ENCODE peak calls at places on chromosomes 12 and 14, in nine cellular contexts. U is cardiac fibroblast, P is heart left ventricle, S is pancreas, R is MM.1S, M is psoas muscle, Q is ovary, V is GM06990, W is BJ. G is an unnamed sample.

GRCh38 chr12:18375583-18375982 is 114.3 kb downstream of the PIK3C2G start:
- DNase-seq in M (no peak), Q (no peak), V (no peak), S (no peak), U (no peak), R (no peak), W (no peak), P (no peak), G (no peak)

GRCh38 chr12:110794623-110795280 is 52.0 kb upstream of the CCDC63 start:
- DNase-seq in W (no peak), S (no peak), P (peak), M (peak), U (peak), Q (peak), V (no peak), R (no peak), G (peak)

GRCh38 chr12:114655934-114656697 is 27.9 kb downstream of the TBX3 start:
- DNase-seq in W (no peak), U (peak), S (no peak), R (no peak), Q (peak), V (no peak), P (no peak), M (no peak), G (no peak)

GRCh38 chr14:24436355-24437019 is 6.1 kb downstream of the SDR39U1 start:
- DNase-seq in P (no peak), V (no peak), Q (peak), W (no peak), M (no peak), R (no peak), U (peak), S (no peak), G (no peak)

GRCh38 chr12:15834575-15834974 is 45.4 kb upstream of the EPS8 start:
- DNase-seq in R (no peak), W (no peak), V (no peak), U (peak), M (no peak), Q (no peak), P (no peak), S (no peak), G (no peak)

GRCh38 chr12:13387074-13387473 is 190.5 kb downstream of the EMP1 start:
- DNase-seq in M (no peak), R (no peak), V (no peak), U (no peak), Q (no peak), W (no peak), S (no peak), P (no peak), G (no peak)

GRCh38 chr14:51525705-51526104 is 126.0 kb upstream of the FRMD6 start:
- DNase-seq in R (no peak), Q (no peak), W (no peak), S (no peak), M (no peak), P (no peak), V (no peak), U (no peak), G (no peak)

GRCh38 chr12:51590347-51591019 is 550 bp upstream of the SCN8A start:
- DNase-seq in W (no peak), U (peak), P (peak), V (peak), S (peak), M (peak), R (peak), Q (peak), G (peak)

GRCh38 chr14:53017837-53018236 is 67.0 kb upstream of the FERMT2 start:
- DNase-seq in P (peak), U (no peak), S (no peak), M (no peak), Q (no peak), W (no peak), R (no peak), V (no peak), G (no peak)

GRCh38 chr12:91986084-91986483 is 159.6 kb downstream of the BTG1 start:
- DNase-seq in M (no peak), S (no peak), V (no peak), W (no peak), R (no peak), P (no peak), U (no peak), Q (no peak), G (no peak)

GRCh38 chr14:38910092-38910491 is 192.9 kb downstream of the SEC23A start:
- DNase-seq in S (no peak), V (peak), R (no peak), P (no peak), Q (no peak), M (no peak), W (no peak), U (no peak), G (no peak)

GRCh38 chr12:89800435-89800834 is 91.8 kb upstream of the ATP2B1 start:
- DNase-seq in Q (no peak), M (no peak), S (no peak), W (no peak), V (no peak), P (no peak), U (no peak), R (no peak), G (no peak)

GRCh38 chr12:13183621-13184020 is 12.9 kb upstream of the EMP1 start:
- DNase-seq in S (no peak), W (no peak), V (no peak), U (no peak), M (no peak), P (no peak), Q (no peak), R (no peak), G (no peak)

GRCh38 chr12:111777345-111778045 is 10.8 kb downstream of the ALDH2 start:
- DNase-seq in V (no peak), M (peak), S (peak), R (no peak), W (no peak), Q (no peak), P (no peak), U (no peak), G (peak)

GRCh38 chr14:59271734-59272133 is 83.3 kb downstream of the DAAM1 start:
- DNase-seq in R (no peak), M (no peak), P (no peak), U (peak), S (no peak), V (no peak), Q (no peak), W (no peak), G (no peak)

GRCh38 chr14:29339491-29339890 is 572.9 kb downstream of the FOXG1 start:
- DNase-seq in Q (no peak), P (no peak), M (no peak), V (no peak), S (no peak), R (no peak), W (no peak), U (no peak), G (no peak)

GRCh38 chr12:87930033-87930432 is 99.2 kb downstream of the C12orf50 start:
- DNase-seq in S (no peak), R (no peak), V (no peak), Q (no peak), W (no peak), U (peak), P (no peak), M (no peak), G (no peak)

GRCh38 chr14:61401461-61401860 is 80.1 kb downstream of the PRKCH start:
- DNase-seq in W (no peak), M (no peak), R (no peak), Q (no peak), U (no peak), S (no peak), P (no peak), V (no peak), G (no peak)

GRCh38 chr14:101927859-101928258 is 36.5 kb upstream of the DYNC1H1 start:
- DNase-seq in M (peak), S (peak), Q (peak), R (no peak), P (peak), U (peak), V (no peak), W (peak), G (no peak)

GRCh38 chr12:62379026-62379722 is 87.5 kb upstream of the MON2 start:
- DNase-seq in P (no peak), U (peak), R (no peak), M (no peak), S (no peak), W (peak), Q (no peak), V (no peak), G (no peak)

GRCh38 chr12:113097716-113098427 is 37.7 kb downstream of the RASAL1 start:
- DNase-seq in S (peak), P (peak), V (no peak), Q (no peak), U (peak), M (peak), R (no peak), W (no peak), G (peak)

GRCh38 chr12:53560386-53560785 is 53.1 kb upstream of the NPFF start:
- DNase-seq in W (peak), M (no peak), U (peak), P (no peak), R (no peak), Q (no peak), S (no peak), V (no peak), G (no peak)

GRCh38 chr14:68767248-68767645 is 25.6 kb downstream of the ZFP36L1 start:
- DNase-seq in S (no peak), V (no peak), R (no peak), P (no peak), M (no peak), W (no peak), Q (no peak), U (no peak), G (no peak)

GRCh38 chr12:130709151-130710000 is 6.7 kb downstream of the RIMBP2 start:
- DNase-seq in V (no peak), U (no peak), S (no peak), W (no peak), R (no peak), M (no peak), Q (no peak), P (no peak), G (no peak)

GRCh38 chr12:58915634-58916033 is 4.7 kb downstream of the LRIG3 start:
- DNase-seq in U (peak), Q (peak), S (peak), P (peak), V (no peak), W (peak), M (no peak), R (no peak), G (peak)

GRCh38 chr12:24661657-24662096 is 287.2 kb downstream of the BCAT1 start:
- DNase-seq in S (peak), U (peak), W (no peak), V (no peak), P (no peak), M (peak), R (no peak), Q (no peak), G (peak)

DNA sequence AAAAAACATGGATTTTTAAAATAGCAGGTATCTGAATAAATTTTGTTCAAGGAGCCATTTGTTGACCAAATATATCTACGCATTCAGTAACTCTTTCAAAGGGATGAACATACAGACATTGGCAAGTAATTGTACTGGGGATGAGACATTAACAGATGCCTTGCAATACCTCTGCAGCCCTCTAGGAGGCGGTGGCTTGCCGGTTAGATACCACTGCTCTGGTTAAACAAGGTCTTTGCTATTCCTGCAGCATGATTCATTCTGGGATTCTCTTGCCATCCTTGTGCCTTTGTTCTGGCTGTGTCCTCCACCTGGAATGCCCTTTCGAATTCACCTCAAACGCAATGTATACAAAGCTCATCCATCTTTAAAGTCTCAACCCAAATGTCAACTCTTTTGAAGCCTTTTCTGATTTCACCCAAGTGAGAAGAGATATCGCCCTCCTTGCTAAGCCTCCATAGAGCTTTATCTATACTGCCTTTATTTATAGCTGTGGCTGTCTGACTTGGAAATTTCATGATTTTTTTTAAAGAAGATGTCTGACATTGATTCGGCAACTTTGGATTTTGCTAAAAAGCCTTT is 131.0 kb upstream of the SRRM4 start:
- DNase-seq in M (no peak), S (no peak), W (no peak), P (no peak), V (no peak), U (no peak), R (no peak), Q (no peak), G (no peak)
- TF ChIP-seq CTCF in M (peak), S (no peak), W (peak), P (peak), V (peak), U (peak), R (peak), Q (no peak), G (peak)

DNA sequence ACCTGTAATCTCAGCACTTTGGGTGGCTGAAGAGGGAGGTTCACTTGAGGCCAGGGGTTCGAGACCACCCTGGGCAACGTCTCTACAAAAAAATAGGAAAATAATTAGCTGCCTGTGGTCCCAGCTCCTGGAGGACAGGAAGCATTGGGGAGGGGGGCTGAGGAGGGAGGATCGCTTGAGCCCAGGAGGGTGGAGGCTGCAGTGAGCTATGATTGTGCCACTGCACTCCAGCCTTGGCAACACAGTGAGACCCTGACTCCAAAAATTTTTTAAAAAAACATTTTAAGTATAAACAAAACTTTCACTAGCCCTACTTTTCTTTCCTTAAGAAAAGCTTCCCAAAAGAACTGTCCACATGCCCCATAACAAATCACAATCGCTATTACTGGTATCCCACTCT is 1.6 kb downstream of the L2HGDH start:
- DNase-seq in R (no peak), U (no peak), P (no peak), M (no peak), W (no peak), V (no peak), S (no peak), Q (no peak), G (no peak)
- H3K4me3 ChIP-seq in R (no peak), U (no peak), P (no peak), M (no peak), W (no peak), V (no peak), S (no peak), Q (no peak), G (no peak)

GRCh38 chr14:36254020-36254614 is 66.3 kb downstream of the MBIP start:
- DNase-seq in P (no peak), U (peak), Q (no peak), S (no peak), V (no peak), W (no peak), R (no peak), M (no peak), G (no peak)
- TF ChIP-seq CTCF in P (no peak), U (peak), Q (no peak), S (no peak), V (no peak), W (peak), R (no peak), M (no peak), G (no peak)

DNA sequence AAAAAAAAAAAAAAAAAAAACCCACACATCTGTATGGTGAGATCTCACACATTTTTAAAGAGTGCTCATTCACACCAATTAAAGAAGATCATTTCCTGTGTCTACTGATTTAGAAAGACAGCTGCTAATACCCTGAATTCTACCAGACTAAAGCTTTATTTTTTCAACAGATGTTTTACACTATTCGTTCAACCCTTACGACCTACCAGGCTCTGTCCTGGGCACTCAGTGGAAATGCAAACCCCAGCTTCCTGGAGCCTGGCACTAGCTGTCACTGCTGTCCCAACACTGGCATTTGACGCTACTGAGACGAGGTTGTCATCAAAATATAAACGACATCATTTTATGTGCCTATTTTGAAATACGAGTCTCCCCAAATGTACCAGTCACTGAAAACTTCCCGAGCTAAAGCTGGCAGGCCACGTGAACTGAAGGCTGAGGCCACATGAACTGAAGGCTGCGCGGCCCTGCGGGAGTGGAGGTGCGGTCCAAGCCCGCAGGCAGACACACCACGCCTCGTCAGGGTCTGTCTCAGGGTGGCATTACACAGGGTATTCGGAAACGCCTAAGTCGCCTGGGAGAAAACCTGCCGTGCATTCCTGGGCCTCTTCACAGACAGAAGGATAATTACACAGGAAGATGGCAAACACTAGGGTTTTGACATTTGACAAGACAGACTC is 27.2 kb downstream of the SLC15A4 start:
- DNase-seq in S (no peak), W (no peak), M (peak), V (no peak), Q (no peak), P (peak), U (no peak), R (no peak), G (no peak)
- H3K4me3 ChIP-seq in S (no peak), W (no peak), M (no peak), V (no peak), Q (no peak), P (no peak), U (no peak), R (no peak), G (no peak)

GRCh38 chr14:74980746-74981661 is 21.7 kb upstream of the EIF2B2 start:
- DNase-seq in P (no peak), U (peak), W (no peak), S (no peak), M (peak), V (no peak), Q (no peak), R (no peak), G (no peak)
- TF ChIP-seq CTCF in P (no peak), U (no peak), W (no peak), S (no peak), M (no peak), V (no peak), Q (no peak), R (no peak), G (no peak)

DNA sequence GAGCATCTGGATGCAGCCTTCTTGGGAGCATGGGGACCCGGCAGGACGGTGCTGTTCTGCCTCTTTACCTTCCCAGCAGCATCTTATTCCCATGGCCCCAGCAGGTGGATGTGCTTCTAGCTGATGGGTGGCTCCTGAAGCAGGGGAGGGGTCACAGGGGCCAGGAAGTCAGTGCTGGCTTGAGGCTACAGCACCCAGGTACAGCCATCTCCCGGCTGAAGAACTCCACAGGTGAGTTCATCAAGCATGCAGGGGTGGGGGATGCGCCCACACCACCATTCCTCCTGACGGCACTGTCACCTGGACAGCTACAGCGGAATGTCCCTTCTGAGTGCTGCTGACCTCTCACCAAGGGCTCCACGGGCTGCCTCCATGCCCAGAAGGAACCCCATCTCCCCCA is 57.3 kb downstream of the BCL11B start:
- DNase-seq in Q (no peak), V (no peak), R (no peak), W (no peak), S (no peak), U (no peak), P (no peak), M (no peak), G (no peak)
- H3K4me3 ChIP-seq in Q (no peak), V (no peak), R (no peak), W (no peak), S (no peak), U (no peak), P (no peak), M (no peak), G (no peak)

DNA sequence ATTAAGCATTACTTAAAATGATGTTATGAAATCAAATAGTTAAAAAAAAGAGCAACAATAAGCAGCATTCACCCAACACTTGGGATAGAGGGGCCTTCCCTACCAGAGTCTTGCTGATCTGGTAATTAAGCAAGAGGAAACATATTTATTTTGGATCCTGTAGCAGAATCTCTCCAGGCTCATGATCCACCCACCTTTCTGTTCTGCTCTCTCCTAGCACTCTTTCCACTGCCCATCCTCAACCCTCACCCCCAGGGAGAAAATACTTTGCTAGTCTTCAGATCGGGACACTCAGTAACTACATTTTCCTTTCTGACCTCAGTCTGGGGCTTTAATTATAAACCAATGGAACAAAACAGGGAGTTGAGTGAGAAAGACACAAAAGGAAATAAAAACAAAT is 1541.9 kb downstream of the AACS start:
- DNase-seq in R (no peak), U (no peak), M (no peak), S (no peak), W (no peak), Q (no peak), V (no peak), P (no peak), G (no peak)
- TF ChIP-seq CTCF in R (no peak), U (no peak), M (no peak), S (no peak), W (no peak), Q (no peak), V (no peak), P (no peak), G (no peak)

DNA sequence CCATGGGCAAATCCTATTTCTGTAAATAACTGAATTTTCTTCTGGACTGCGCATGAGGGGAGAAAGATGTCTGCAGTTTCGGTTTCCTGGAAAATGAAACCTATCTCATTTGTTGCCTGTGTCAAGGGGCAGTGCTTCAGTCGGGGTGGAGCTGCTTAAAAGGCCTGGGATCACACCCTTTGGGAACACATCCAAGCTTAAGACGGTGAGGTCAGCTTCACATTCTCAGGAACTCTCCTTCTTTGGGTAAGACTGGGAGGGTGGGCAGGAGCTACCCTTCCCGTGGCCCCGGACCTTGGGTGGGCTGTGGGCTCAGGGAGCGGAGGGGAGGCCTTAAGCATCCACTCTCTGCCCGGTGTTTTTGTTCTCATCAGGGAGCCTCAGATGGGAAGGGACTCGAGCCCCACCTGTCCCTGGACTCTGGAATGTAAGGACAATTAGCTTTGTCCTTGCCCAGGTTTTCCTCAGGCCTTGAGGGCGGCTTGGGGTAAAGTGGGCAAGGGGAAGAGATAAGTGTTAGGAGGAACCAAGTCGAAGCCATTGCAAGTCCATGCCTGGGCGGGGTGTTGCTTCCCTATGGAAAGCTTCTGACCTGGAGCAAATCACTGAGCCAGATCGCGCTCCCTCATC is at the start of gene IFI27:
- DNase-seq in R (no peak), Q (peak), V (no peak), W (no peak), M (no peak), S (no peak), U (peak), P (peak), G (no peak)
- H3K4me3 ChIP-seq in R (no peak), Q (peak), V (no peak), W (no peak), M (peak), S (no peak), U (no peak), P (peak), G (peak)

G was measured in right lobe of liver.